ENCODE peak calls at places on chromosomes 12 and 14, in four cellular contexts. One of them, this sample, is unnamed.

GRCh38 chr12:91113621-91114020 is 2.3 kb upstream of the LUM start:
- DNase-seq in A549: no peak
- DNase-seq in K562: no peak
- DNase-seq in HepG2: no peak
- DNase-seq in this sample: no peak

GRCh38 chr12:9588749-9589148 is 19.0 kb downstream of the KLRB1 start:
- DNase-seq in A549: no peak
- DNase-seq in K562: no peak
- DNase-seq in HepG2: peak; percentile 57
- DNase-seq in this sample: no peak

GRCh38 chr12:2902287-2902880 is 11.7 kb downstream of the TULP3 start:
- DNase-seq in A549: no peak
- DNase-seq in K562: peak; percentile 21
- DNase-seq in HepG2: no peak
- DNase-seq in this sample: no peak

GRCh38 chr14:84937449-84937848 is 592.5 kb upstream of the FLRT2 start:
- DNase-seq in A549: no peak
- DNase-seq in K562: no peak
- DNase-seq in HepG2: no peak
- DNase-seq in this sample: no peak

GRCh38 chr14:100891051-100891450 is 12.5 kb downstream of the RTL1 start:
- DNase-seq in A549: no peak
- DNase-seq in K562: no peak
- DNase-seq in HepG2: no peak
- DNase-seq in this sample: no peak

GRCh38 chr14:95242870-95243269 is 76.8 kb downstream of the CLMN start:
- DNase-seq in A549: no peak
- DNase-seq in K562: no peak
- DNase-seq in HepG2: no peak
- DNase-seq in this sample: no peak

GRCh38 chr12:76417116-76417515 is 68.9 kb upstream of the BBS10 start:
- DNase-seq in A549: no peak
- DNase-seq in K562: no peak
- DNase-seq in HepG2: no peak
- DNase-seq in this sample: no peak

GRCh38 chr14:39005044-39005736 is 97.8 kb downstream of the SEC23A start:
- DNase-seq in A549: no peak
- DNase-seq in K562: no peak
- DNase-seq in HepG2: no peak
- DNase-seq in this sample: no peak

GRCh38 chr12:63306476-63306875 is 155.5 kb upstream of the AVPR1A start:
- DNase-seq in A549: no peak
- DNase-seq in K562: no peak
- DNase-seq in HepG2: no peak
- DNase-seq in this sample: no peak

GRCh38 chr12:65824314-65824563 is at the start of gene HMGA2:
- DNase-seq in A549: no peak
- DNase-seq in K562: no peak
- DNase-seq in HepG2: no peak
- DNase-seq in this sample: peak; percentile 75

GRCh38 chr12:65946419-65946818 is 122.1 kb downstream of the HMGA2 start:
- DNase-seq in A549: no peak
- DNase-seq in K562: no peak
- DNase-seq in HepG2: no peak
- DNase-seq in this sample: no peak

GRCh38 chr14:104680056-104680805 is 9.2 kb upstream of the INF2 start:
- DNase-seq in A549: peak; percentile 83
- DNase-seq in K562: peak; percentile 36
- DNase-seq in HepG2: no peak
- DNase-seq in this sample: no peak

GRCh38 chr12:54413284-54414190 is 5.5 kb downstream of the ITGA5 start:
- DNase-seq in A549: no peak
- DNase-seq in K562: no peak
- DNase-seq in HepG2: no peak
- DNase-seq in this sample: no peak

GRCh38 chr14:74980398-74980745 is 22.3 kb upstream of the EIF2B2 start:
- DNase-seq in A549: no peak
- DNase-seq in K562: no peak
- DNase-seq in HepG2: no peak
- DNase-seq in this sample: no peak

GRCh38 chr12:52207895-52208294 is 16.1 kb upstream of the KRT80 start:
- DNase-seq in A549: no peak
- DNase-seq in K562: no peak
- DNase-seq in HepG2: no peak
- DNase-seq in this sample: no peak

GRCh38 chr14:52862652-52863338 is 71.4 kb upstream of the GNPNAT1 start:
- DNase-seq in A549: no peak
- DNase-seq in K562: no peak
- DNase-seq in HepG2: no peak
- DNase-seq in this sample: no peak

GRCh38 chr14:93036652-93037341 is 78.9 kb downstream of the ITPK1 start:
- DNase-seq in A549: peak; percentile 21
- DNase-seq in K562: no peak
- DNase-seq in HepG2: peak; percentile 69
- DNase-seq in this sample: no peak

GRCh38 chr14:64465208-64465821 is at the start of gene AKAP5:
- DNase-seq in A549: peak; percentile 28
- DNase-seq in K562: peak; percentile 78
- DNase-seq in HepG2: peak; percentile 46
- DNase-seq in this sample: peak; percentile 91

GRCh38 chr12:53064613-53065415 is 14.4 kb downstream of the SPRYD3 start:
- DNase-seq in A549: no peak
- DNase-seq in K562: no peak
- DNase-seq in HepG2: no peak
- DNase-seq in this sample: no peak

GRCh38 chr12:103128862-103129501 is 171.5 kb downstream of the ASCL1 start:
- DNase-seq in A549: no peak
- DNase-seq in K562: no peak
- DNase-seq in HepG2: peak; percentile 15
- DNase-seq in this sample: no peak

GRCh38 chr12:46516933-46517578 is 144.5 kb upstream of the SLC38A2 start:
- DNase-seq in A549: no peak
- DNase-seq in K562: no peak
- DNase-seq in HepG2: no peak
- DNase-seq in this sample: no peak

GRCh38 chr14:95507174-95507573 is 9.3 kb downstream of the SYNE3 start:
- DNase-seq in A549: no peak
- DNase-seq in K562: peak; percentile 62
- DNase-seq in HepG2: no peak
- DNase-seq in this sample: no peak

GRCh38 chr12:42023733-42024494 is 120.8 kb downstream of the GXYLT1 start:
- DNase-seq in A549: peak; percentile 72
- DNase-seq in K562: peak; percentile 68
- DNase-seq in HepG2: peak; percentile 56
- DNase-seq in this sample: peak; percentile 46

GRCh38 chr12:112236386-112236785 is 111.0 kb downstream of the TRAFD1 start:
- DNase-seq in A549: no peak
- DNase-seq in K562: no peak
- DNase-seq in HepG2: no peak
- DNase-seq in this sample: no peak

GRCh38 chr12:113241191-113242017 is 20.1 kb downstream of the TPCN1 start:
- DNase-seq in A549: peak; percentile 66
- DNase-seq in K562: no peak
- DNase-seq in HepG2: peak; percentile 25
- DNase-seq in this sample: no peak

GRCh38 chr12:64666054-64666914 is 56.0 kb downstream of the RASSF3 start:
- DNase-seq in A549: no peak
- DNase-seq in K562: no peak
- DNase-seq in HepG2: peak; percentile 43
- DNase-seq in this sample: no peak

GRCh38 chr14:61288228-61288627 is 7.1 kb upstream of the TMEM30B start:
- DNase-seq in A549: no peak
- DNase-seq in K562: no peak
- DNase-seq in HepG2: peak; percentile 11
- DNase-seq in this sample: no peak

GRCh38 chr12:116402163-116402939 is 124.9 kb upstream of the MED13L start:
- DNase-seq in A549: no peak
- DNase-seq in K562: no peak
- DNase-seq in HepG2: no peak
- DNase-seq in this sample: no peak

GRCh38 chr14:50335989-50336391 is 23.9 kb downstream of the DMAC2L start:
- DNase-seq in A549: no peak
- DNase-seq in K562: peak; percentile 37
- DNase-seq in HepG2: no peak
- DNase-seq in this sample: no peak

GRCh38 chr12:111741235-111741812 is 25.4 kb upstream of the ALDH2 start:
- DNase-seq in A549: no peak
- DNase-seq in K562: peak; percentile 81
- DNase-seq in HepG2: no peak
- DNase-seq in this sample: no peak

GRCh38 chr12:6767592-6768384 is 1.6 kb downstream of the PTMS start:
- DNase-seq in A549: no peak
- DNase-seq in K562: no peak
- DNase-seq in HepG2: peak; percentile 68
- DNase-seq in this sample: no peak

GRCh38 chr12:19597304-19598066 is 158.2 kb downstream of the AEBP2 start:
- DNase-seq in A549: no peak
- DNase-seq in K562: no peak
- DNase-seq in HepG2: no peak
- DNase-seq in this sample: no peak

GRCh38 chr12:6923003-6923732 is 4.6 kb upstream of the ATN1 start:
- DNase-seq in A549: no peak
- DNase-seq in K562: no peak
- DNase-seq in HepG2: no peak
- DNase-seq in this sample: no peak

GRCh38 chr12:89846473-89846872 is 137.8 kb upstream of the ATP2B1 start:
- DNase-seq in A549: no peak
- DNase-seq in K562: no peak
- DNase-seq in HepG2: no peak
- DNase-seq in this sample: no peak

GRCh38 chr12:176321-177181 is 37.4 kb downstream of the SLC6A12 start:
- DNase-seq in A549: peak; percentile 36
- DNase-seq in K562: no peak
- DNase-seq in HepG2: peak; percentile 61
- DNase-seq in this sample: no peak

DNA sequence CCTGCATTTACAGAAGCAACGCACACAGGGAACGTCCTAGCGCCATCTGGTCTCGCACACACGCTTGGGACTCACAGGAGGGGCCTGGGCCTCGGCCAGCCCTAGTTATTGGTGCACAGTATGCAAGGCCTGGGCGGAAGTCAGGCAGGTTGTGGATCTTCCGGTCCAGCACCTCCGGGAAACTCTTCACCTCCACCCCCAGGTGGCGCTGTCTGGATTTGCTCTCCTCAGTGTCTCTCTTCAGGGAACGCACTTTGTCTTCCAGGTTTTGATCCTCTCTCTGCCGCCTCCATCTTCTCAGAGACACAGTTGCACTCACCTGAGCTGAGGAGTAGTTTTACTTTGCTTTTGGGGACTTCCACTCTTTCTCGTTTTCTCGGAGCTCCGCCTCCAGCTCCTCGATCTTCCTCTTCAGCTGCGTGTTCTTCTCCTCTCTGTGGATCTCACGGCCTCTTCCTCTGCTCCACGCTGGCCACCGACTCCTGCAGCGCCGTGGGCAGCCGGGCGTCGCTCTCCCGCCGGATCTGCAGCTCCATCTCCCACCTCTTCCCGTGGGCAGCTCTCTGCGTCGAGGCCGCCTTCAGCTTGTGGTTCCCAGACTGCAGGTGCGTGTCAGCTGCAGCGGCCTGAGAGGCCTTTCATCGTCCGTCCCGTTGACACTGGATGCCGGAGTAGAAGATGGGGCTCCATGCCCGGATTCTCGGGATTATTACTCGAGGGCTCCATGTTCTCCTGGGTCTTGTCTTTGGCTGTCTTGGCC is 933.8 kb downstream of the TMEM121 start:
- DNase-seq in A549: peak; percentile 21
- DNase-seq in K562: peak; percentile 17
- DNase-seq in HepG2: no peak
- DNase-seq in this sample: no peak
- TF ChIP-seq PHF8 in A549: no peak
- TF ChIP-seq PHF8 in K562: no peak
- TF ChIP-seq PHF8 in HepG2: no peak
- TF ChIP-seq PHF8 in this sample: no peak

DNA sequence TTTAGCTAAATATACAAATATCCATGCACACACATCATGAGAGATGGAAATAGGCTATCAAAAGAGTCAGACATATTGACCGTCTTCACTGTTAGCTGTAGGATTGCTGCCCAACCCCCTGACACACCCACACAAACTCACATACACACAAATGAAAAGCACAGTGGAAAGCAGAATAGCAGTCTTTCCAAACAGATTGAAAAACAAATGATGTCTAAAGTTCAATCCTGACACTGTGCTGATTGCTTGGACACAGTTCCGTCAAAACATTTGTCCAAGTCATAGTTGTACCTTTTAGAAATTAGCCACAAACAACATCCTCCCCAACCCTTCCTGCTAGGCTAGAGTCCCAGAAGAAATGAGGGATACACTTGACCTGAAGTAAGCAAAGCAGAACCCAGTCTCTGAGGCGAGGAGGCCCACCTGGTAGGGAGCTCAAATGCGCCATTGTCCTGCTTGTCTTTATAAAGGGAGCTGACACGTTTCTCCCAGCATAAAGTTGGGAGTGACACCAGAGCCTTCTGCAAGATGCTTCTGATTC is at the start of gene PRH2:
- DNase-seq in A549: no peak
- DNase-seq in K562: no peak
- DNase-seq in HepG2: peak; percentile 15
- DNase-seq in this sample: no peak
- TF ChIP-seq PHF8 in A549: no peak
- TF ChIP-seq PHF8 in K562: no peak
- TF ChIP-seq PHF8 in HepG2: no peak
- TF ChIP-seq PHF8 in this sample: no peak

GRCh38 chr14:46691819-46692218 is 40.2 kb upstream of the RPL10L start:
- DNase-seq in A549: no peak
- DNase-seq in K562: no peak
- DNase-seq in HepG2: no peak
- DNase-seq in this sample: no peak
- TF ChIP-seq PHF8 in A549: no peak
- TF ChIP-seq PHF8 in K562: no peak
- TF ChIP-seq PHF8 in HepG2: no peak
- TF ChIP-seq PHF8 in this sample: no peak

DNA sequence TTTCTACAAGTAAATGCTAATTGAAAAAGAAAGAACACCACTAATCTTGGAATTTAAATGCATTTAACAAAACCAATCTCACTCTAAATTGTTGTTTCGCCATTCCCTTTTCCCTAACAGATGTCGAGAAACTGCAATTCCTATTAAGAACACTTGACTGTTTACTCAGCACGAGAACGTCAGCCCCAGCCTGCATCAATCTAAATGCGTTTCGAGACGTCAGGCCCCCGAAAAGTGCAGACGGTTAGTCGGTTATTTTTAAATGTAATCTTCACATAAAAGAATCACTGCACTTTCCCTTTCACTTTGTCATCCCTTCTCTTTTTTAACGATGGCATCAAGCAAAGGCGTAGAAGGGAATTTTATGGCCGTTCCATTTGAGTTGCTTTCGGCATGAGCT is 837.6 kb downstream of the VRK1 start:
- DNase-seq in A549: peak; percentile 11
- DNase-seq in K562: no peak
- DNase-seq in HepG2: no peak
- DNase-seq in this sample: no peak
- TF ChIP-seq PHF8 in A549: no peak
- TF ChIP-seq PHF8 in K562: no peak
- TF ChIP-seq PHF8 in HepG2: no peak
- TF ChIP-seq PHF8 in this sample: no peak